ENCODE peak calls at places on chromosomes 13 and 19, in seven cellular contexts. E is uterus, M is A549, Y is H1, P is K562, L is stomach, W is transverse colon. V is an unnamed sample. For H3K4me1, the result is how much of the 10 kb centered on the place peaks cover.

GRCh38 chr19:48372904-48373303 is 8.7 kb downstream of the SYNGR4 start:
- DNase-seq in P (no peak), W (peak), L (no peak), Y (no peak), M (peak), E (no peak), V (no peak)

GRCh38 chr13:50757021-50757420 is 86.5 kb downstream of the DLEU7 start:
- DNase-seq in E (no peak), Y (no peak), L (no peak), P (no peak), W (no peak), M (no peak), V (no peak)

GRCh38 chr13:95924389-95924994 is 128.7 kb downstream of the UGGT2 start:
- DNase-seq in P (no peak), M (peak), E (no peak), W (no peak), L (no peak), Y (no peak), V (no peak)

GRCh38 chr19:2478756-2479555 is 3.0 kb downstream of the GADD45B start:
- DNase-seq in W (peak), M (peak), Y (no peak), P (no peak), L (peak), E (peak), V (peak)

GRCh38 chr13:112711528-112712265 is 21.9 kb downstream of the ATP11A start:
- DNase-seq in L (peak), P (peak), Y (peak), M (peak), W (peak), E (peak), V (peak)

GRCh38 chr13:106867249-106867648 is 299.3 kb upstream of the ARGLU1 start:
- DNase-seq in E (no peak), P (no peak), W (no peak), Y (no peak), L (peak), M (no peak), V (no peak)

GRCh38 chr13:89862011-89862690 is 1485.3 kb upstream of the MIR17HG start:
- DNase-seq in E (no peak), L (no peak), P (no peak), M (no peak), Y (no peak), W (no peak), V (no peak)

GRCh38 chr13:100147825-100148224 is 58.9 kb downstream of the PCCA start:
- DNase-seq in W (no peak), M (no peak), E (no peak), P (no peak), L (no peak), Y (no peak), V (no peak)

GRCh38 chr13:59360108-59360507 is 803.6 kb downstream of the DIAPH3 start:
- DNase-seq in Y (no peak), E (no peak), P (no peak), W (no peak), M (no peak), L (no peak), V (no peak)

GRCh38 chr13:45542391-45542790 is 73.1 kb downstream of the ERICH6B start:
- DNase-seq in P (no peak), L (no peak), E (no peak), W (no peak), Y (no peak), M (no peak), V (no peak)

GRCh38 chr19:47438793-47439220 is 19.5 kb upstream of the MEIS3 start:
- DNase-seq in E (no peak), W (no peak), Y (no peak), M (no peak), L (peak), P (no peak), V (peak)

GRCh38 chr19:55224038-55224665 is 4.4 kb downstream of the TMEM86B start:
- DNase-seq in W (no peak), L (no peak), E (no peak), P (no peak), M (no peak), Y (no peak), V (no peak)

DNA sequence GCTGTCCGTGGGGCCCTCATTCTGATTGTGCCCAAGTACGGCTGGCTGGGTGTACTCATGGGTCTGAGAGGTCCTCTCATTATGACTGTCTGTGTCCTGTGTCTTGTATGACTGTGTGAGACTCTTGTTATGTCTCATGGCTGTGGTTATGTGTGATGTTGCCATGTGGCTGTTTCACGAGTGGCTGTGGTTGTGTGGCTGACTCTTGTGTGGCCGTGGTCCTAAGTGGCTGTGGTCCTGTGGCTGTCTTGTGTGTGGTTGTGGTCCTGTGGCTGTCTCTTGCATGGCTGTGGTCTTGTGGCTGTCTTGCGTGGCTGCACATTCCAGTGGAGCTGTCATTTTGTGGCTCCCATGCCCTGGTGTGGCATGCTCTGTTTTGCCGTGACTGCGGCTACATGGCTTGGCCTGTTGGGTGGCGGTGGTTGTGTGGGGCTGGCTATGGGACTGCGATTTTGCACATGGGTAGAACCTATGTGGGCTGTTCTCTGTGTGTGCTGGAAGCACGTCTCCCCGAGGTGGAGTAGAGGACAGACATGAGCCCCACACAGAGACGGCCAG is 2.5 kb downstream of the LYL1 start:
- DNase-seq in L (no peak), M (peak), W (no peak), P (no peak), Y (no peak), E (peak), V (no peak)
- H3K4me1 ChIP-seq in L (half or more), M (under half), W (under half), P (half or more), Y (under half), E (under half), V (half or more)

GRCh38 chr13:105073041-105073440 is 1462.4 kb downstream of the EFNB2 start:
- DNase-seq in Y (no peak), E (no peak), P (no peak), L (no peak), W (no peak), M (no peak), V (no peak)
- H3K4me3 ChIP-seq in Y (no peak), E (no peak), P (no peak), L (no peak), W (no peak), M (no peak), V (no peak)

GRCh38 chr13:31045621-31046081 is 113.2 kb downstream of the TEX26 start:
- DNase-seq in W (peak), L (peak), P (peak), E (peak), Y (no peak), M (peak), V (peak)
- TF ChIP-seq POLR2A in W (no peak), L (no peak), P (no peak), E (no peak), Y (no peak), M (no peak), V (no peak)

DNA sequence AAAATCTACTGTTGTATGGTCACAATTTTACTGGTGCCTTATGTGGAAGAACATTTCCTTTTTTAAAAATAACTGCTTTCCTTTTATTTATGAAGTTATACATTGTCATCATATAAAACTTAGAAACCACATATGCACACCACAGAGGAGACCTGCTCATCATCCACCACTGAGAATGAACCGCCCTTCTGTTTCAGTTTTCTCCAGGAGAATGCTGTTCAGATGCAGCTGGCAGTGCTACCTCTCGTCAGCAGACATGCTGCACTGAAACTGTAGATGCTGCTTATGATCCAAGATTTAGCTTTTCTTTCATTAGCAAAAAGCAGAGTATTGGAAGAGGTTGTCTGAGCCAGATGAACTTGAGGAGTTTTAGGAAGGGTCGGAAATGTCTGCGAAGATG is 10.1 kb downstream of the SLC25A15 start:
- DNase-seq in Y (no peak), M (no peak), L (no peak), W (no peak), P (no peak), E (no peak), V (no peak)
- H3K4me1 ChIP-seq in Y (under half), M (under half), L (under half), W (under half), P (under half), E (under half), V (under half)

DNA sequence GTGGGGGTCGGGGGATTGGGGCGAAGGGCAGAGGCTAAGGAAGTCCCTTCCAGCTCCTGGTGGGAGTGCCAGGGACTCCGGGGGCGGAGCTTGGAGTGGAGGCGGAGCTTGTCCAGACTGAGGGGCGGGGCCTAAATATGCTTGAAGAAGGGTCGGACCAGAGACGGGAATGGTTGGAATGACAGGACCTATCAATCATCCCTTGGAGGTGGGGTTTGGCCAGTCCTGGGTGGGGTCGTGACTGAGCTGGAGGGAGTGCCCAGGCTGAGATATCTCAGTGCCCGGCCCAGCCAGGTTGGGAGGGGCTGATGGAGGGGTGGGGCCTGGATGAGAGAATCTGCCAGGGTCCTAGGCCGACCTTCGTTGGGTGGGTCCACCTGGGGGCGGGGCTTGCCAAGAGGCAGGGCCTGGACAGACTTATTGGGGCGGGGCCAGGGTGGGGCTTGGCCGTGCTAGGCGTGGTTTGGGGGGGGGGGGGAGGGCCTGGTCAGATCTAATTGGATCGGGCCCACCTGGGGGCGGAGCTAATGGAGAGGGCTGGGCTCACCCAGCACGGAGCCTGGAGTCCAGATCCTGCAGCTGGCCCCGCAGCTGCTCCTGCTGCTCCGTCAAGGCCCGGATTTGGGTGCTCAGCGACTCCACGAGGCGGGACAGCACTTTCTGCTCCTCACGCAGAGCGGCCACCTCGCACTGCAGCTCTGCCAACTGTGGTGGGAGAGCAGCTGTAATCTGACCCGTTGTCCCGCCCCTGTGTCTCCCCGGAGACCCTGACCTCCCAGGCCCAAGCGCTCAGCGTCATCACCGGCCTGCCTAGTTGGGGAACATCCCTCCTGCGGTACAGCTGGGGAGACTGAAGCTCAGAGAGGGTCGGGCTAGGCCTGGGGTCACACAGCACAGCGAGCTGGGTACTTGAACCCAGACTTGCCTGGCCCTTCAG is 2.6 kb upstream of the WIZ start:
- DNase-seq in Y (peak), W (peak), L (peak), M (peak), E (peak), P (peak), V (peak)
- H3K4me3 ChIP-seq in Y (peak), W (peak), L (peak), M (no peak), E (peak), P (peak), V (peak)

V was measured in heart left ventricle.